ENCODE peak calls at places on chromosomes 6 and 20, in seven cellular contexts. Q, W, A, G, S, Z and B are unnamed samples.
A peak's percentile ranks its signal among the peaks of the same experiment; 100 is the strongest.

GRCh38 chr20:36950432-36951197 is 893 bp downstream of the SAMHD1 start:
- DNase-seq in Q (peak; percentile 80), W (peak; percentile 61), A (peak; percentile 38), G (peak; percentile 30), S (peak; percentile 77), Z (no peak), B (no peak)

GRCh38 chr6:128252293-128253176 is 267.9 kb downstream of the PTPRK start:
- DNase-seq in Q (no peak), W (no peak), A (no peak), G (no peak), S (no peak), Z (no peak), B (peak; percentile 11)

GRCh38 chr6:44869321-44869897 is 458.7 kb upstream of the RUNX2 start:
- DNase-seq in Q (no peak), W (no peak), A (no peak), G (peak; percentile 2), S (no peak), Z (no peak), B (no peak)

GRCh38 chr6:56749632-56750151 is 107.0 kb upstream of the DST start:
- DNase-seq in Q (no peak), W (peak; percentile 91), A (no peak), G (peak; percentile 94), S (no peak), Z (no peak), B (peak; percentile 71)

GRCh38 chr6:21539621-21540100 is 53.9 kb upstream of the SOX4 start:
- DNase-seq in Q (no peak), W (no peak), A (no peak), G (no peak), S (no peak), Z (no peak), B (no peak)

GRCh38 chr20:58551631-58552030 is 36.4 kb upstream of the APCDD1L start:
- DNase-seq in Q (peak; percentile 67), W (no peak), A (no peak), G (no peak), S (no peak), Z (no peak), B (no peak)

GRCh38 chr6:42103753-42104094 is 38.7 kb downstream of the C6orf132 start:
- DNase-seq in Q (no peak), W (no peak), A (no peak), G (no peak), S (no peak), Z (no peak), B (no peak)

GRCh38 chr6:30163090-30163917 is at the start of gene TRIM15:
- DNase-seq in Q (no peak), W (no peak), A (no peak), G (peak; percentile 59), S (no peak), Z (no peak), B (no peak)

GRCh38 chr6:107943626-107944439 is 14.2 kb downstream of the SEC63 start:
- DNase-seq in Q (no peak), W (no peak), A (no peak), G (no peak), S (no peak), Z (no peak), B (no peak)

GRCh38 chr6:79525272-79526100 is 11.7 kb downstream of the LCA5 start:
- DNase-seq in Q (no peak), W (peak; percentile 68), A (peak; percentile 45), G (peak; percentile 85), S (no peak), Z (no peak), B (no peak)

GRCh38 chr20:47720636-47721427 is 64.4 kb downstream of the SULF2 start:
- DNase-seq in Q (no peak), W (no peak), A (no peak), G (no peak), S (no peak), Z (no peak), B (peak; percentile 58)

DNA sequence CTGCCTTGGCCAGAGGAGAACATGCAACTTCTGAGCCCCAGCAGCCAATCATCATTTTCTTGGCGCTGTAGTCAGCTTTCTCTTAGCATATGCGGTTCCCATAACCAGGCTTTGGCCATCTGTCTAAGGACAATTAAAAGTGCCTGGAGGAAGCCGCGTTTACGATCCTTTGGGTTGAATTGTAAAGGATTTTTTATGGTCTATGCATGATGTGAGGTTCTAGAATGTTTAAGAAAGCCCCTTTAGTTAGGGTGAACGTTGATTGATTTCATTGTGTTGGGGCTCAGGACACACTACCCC is 791 bp upstream of the CDK19 start:
- DNase-seq in Q (no peak), W (no peak), A (no peak), G (no peak), S (no peak), Z (no peak), B (no peak)
- H3K4me3 ChIP-seq in Q (peak overlapping the region; percentile 55), W (peak overlapping the region; percentile 94), A (peak overlapping the region; percentile 38), G (peak overlapping the region; percentile 97), S (peak overlapping the region; percentile 100), Z (peak overlapping the region; percentile 94), B (peak overlapping the region; percentile 98)

GRCh38 chr6:115643762-115644161 is 416.9 kb downstream of the FRK start:
- DNase-seq in Q (no peak), W (peak; percentile 66), A (no peak), G (peak; percentile 33), S (no peak), Z (no peak), B (peak; percentile 38)
- TF ChIP-seq CTCF in Q (no peak), W (peak; percentile 42), A (no peak), G (peak; percentile 21), S (no peak), Z (no peak), B (peak; percentile 46)

GRCh38 chr6:170100046-170100445 is 190.8 kb downstream of the DLL1 start:
- DNase-seq in Q (no peak), W (no peak), A (no peak), G (no peak), S (peak; percentile 49), Z (no peak), B (no peak)

GRCh38 chr6:170101281-170102035 is 189.4 kb downstream of the DLL1 start:
- DNase-seq in Q (peak; percentile 33), W (no peak), A (no peak), G (no peak), S (peak; percentile 58), Z (no peak), B (no peak)

GRCh38 chr6:170098428-170099170 is 192.3 kb downstream of the DLL1 start:
- DNase-seq in Q (peak; percentile 29), W (no peak), A (no peak), G (no peak), S (peak; percentile 62), Z (no peak), B (no peak)

GRCh38 chr6:170097505-170098427 is 193.1 kb downstream of the DLL1 start:
- DNase-seq in Q (peak; percentile 38), W (no peak), A (no peak), G (no peak), S (peak; percentile 57), Z (no peak), B (no peak)

GRCh38 chr6:170099387-170099786 is 191.5 kb downstream of the DLL1 start:
- DNase-seq in Q (no peak), W (no peak), A (no peak), G (no peak), S (peak; percentile 35), Z (no peak), B (no peak)
- H3K4me3 ChIP-seq in Q (no peak overlapping the region), W (no peak overlapping the region), A (no peak overlapping the region), G (no peak overlapping the region), S (no peak overlapping the region), Z (no peak overlapping the region), B (no peak overlapping the region)

GRCh38 chr6:122399055-122399347 is 451 bp upstream of the HSF2 start:
- DNase-seq in Q (no peak), W (no peak), A (no peak), G (no peak), S (no peak), Z (no peak), B (no peak)

GRCh38 chr6:122401104-122401503 is 1.7 kb downstream of the HSF2 start:
- DNase-seq in Q (no peak), W (no peak), A (no peak), G (no peak), S (no peak), Z (no peak), B (no peak)

GRCh38 chr6:122400467-122401089 is 1.1 kb downstream of the HSF2 start:
- DNase-seq in Q (no peak), W (no peak), A (no peak), G (peak; percentile 2), S (no peak), Z (no peak), B (no peak)

GRCh38 chr6:122400121-122400450 is 634 bp downstream of the HSF2 start:
- DNase-seq in Q (no peak), W (no peak), A (no peak), G (no peak), S (no peak), Z (no peak), B (peak; percentile 8)

DNA sequence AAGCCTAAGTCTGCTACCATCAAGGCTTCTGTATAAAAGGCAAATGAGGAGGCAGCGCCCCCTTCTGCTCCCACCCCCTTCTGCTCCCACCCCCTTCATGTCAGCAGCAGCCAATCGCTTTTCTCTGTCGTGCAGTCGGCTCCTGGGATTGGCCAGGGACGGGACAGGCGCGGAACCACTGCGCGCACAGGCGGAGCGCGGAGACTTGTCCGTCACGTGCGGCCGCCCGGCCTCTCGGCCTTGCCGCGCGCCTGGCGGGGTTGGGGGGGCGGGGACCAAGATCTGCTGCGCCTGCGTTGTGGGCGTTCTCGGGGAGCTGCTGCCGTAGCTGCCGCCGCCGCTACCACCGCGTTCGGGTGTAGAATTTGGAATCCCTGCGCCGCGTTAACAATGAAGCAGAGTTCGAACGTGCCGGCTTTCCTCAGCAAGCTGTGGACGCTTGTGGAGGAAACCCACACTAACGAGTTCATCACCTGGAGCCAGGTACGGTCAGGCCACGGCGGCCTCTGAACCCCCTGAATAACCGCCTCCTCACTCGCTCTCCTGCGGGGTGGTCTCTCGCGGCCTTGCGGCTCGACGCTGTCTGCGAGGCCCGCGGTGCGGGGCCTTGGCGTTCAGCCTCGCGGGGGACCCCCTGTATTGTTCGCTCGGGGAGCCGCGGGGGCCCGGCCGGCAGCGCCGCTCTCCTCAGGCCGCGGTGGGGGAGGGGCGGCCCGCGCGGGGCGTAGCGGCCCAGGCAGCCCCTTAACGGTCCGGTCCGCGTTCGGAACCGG is at the start of gene HSF2:
- DNase-seq in Q (peak; percentile 94), W (peak; percentile 92), A (peak; percentile 97), G (peak; percentile 98), S (peak; percentile 99), Z (peak; percentile 97), B (peak; percentile 99)
- TF ChIP-seq CTCF in Q (peak; percentile 30), W (no peak), A (peak; percentile 19), G (peak; percentile 32), S (peak; percentile 16), Z (peak; percentile 58), B (peak; percentile 41)

DNA sequence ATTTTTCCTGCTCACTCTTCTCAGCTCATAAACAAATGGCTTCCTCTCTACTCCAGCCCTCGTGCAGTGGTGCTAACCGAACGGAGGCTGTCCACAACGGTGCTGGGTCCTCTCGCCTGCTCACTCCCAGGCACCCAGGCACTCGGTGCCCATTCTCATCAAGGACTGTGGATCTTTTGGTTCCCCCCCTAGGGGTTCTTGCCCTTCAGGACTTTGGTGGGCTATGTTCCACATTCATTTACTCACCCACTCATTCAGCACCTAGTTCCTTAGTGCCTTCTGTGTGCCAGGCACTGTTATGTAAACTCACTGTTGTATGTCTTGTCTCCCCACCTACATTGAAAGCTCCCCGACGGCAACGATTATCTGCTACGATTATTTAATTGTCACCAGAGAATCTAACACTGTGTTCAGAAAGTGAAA is 113.8 kb downstream of the FYN start:
- DNase-seq in Q (no peak), W (no peak), A (no peak), G (no peak), S (no peak), Z (no peak), B (no peak)
- H3K4me3 ChIP-seq in Q (no peak overlapping the region), W (no peak overlapping the region), A (no peak overlapping the region), G (no peak overlapping the region), S (no peak overlapping the region), Z (peak overlapping the region; percentile 39), B (peak overlapping the region; percentile 46)